ENCODE peak calls at places on chromosomes 13 and 19, in five cellular contexts. I is brain microvascular endothelial cell, M is heart left ventricle, A is left lung, R is body of pancreas. P is an unnamed sample.

GRCh38 chr13:113059891-113060290 is 45.7 kb upstream of the F7 start:
- DNase-seq in I (no peak), M (peak; percentile 17), A (no peak), R (no peak), P (peak; percentile 11)

GRCh38 chr19:57701625-57702024 is 7.4 kb downstream of the ZNF154 start:
- DNase-seq in I (no peak), M (no peak), A (no peak), R (no peak), P (no peak)

GRCh38 chr19:11345122-11345752 is 831 bp downstream of the TMEM205 start:
- DNase-seq in I (no peak), M (peak; percentile 33), A (no peak), R (peak; percentile 17), P (no peak)

GRCh38 chr19:12580180-12580694 is 29.0 kb upstream of the ZNF564 start:
- DNase-seq in I (peak; percentile 16), M (no peak), A (no peak), R (no peak), P (no peak)

GRCh38 chr13:98406475-98406874 is 170.4 kb downstream of the STK24 start:
- DNase-seq in I (no peak), M (no peak), A (peak; percentile 25), R (peak; percentile 45), P (no peak)

GRCh38 chr13:66657165-66657895 is 572.8 kb downstream of the PCDH9 start:
- DNase-seq in I (peak; percentile 99), M (peak; percentile 58), A (peak; percentile 39), R (peak; percentile 65), P (peak; percentile 66)

GRCh38 chr13:94249512-94249911 is 230.0 kb downstream of the DCT start:
- DNase-seq in I (peak; percentile 92), M (no peak), A (no peak), R (no peak), P (no peak)

GRCh38 chr19:4088975-4089374 is 22.3 kb upstream of the ZBTB7A start:
- DNase-seq in I (no peak), M (no peak), A (no peak), R (no peak), P (no peak)

GRCh38 chr19:32800757-32801156 is 68.8 kb downstream of the SLC7A9 start:
- DNase-seq in I (no peak), M (no peak), A (no peak), R (no peak), P (no peak)

GRCh38 chr19:2103308-2103707 is 6.6 kb downstream of the IZUMO4 start:
- DNase-seq in I (no peak), M (no peak), A (no peak), R (no peak), P (no peak)

GRCh38 chr13:84097148-84097547 is 214.9 kb upstream of the SLITRK1 start:
- DNase-seq in I (no peak), M (no peak), A (no peak), R (no peak), P (no peak)

GRCh38 chr13:102721800-102722231 is 27.0 kb upstream of the METTL21C start:
- DNase-seq in I (no peak), M (no peak), A (no peak), R (no peak), P (no peak)

GRCh38 chr19:2477141-2477710 is 1.3 kb downstream of the GADD45B start:
- DNase-seq in I (no peak), M (peak; percentile 68), A (peak; percentile 57), R (peak; percentile 61), P (peak; percentile 57)

GRCh38 chr13:50355797-50356196 is 340.6 kb downstream of the KCNRG start:
- DNase-seq in I (no peak), M (no peak), A (no peak), R (no peak), P (no peak)

GRCh38 chr19:17419154-17419490 is 725 bp upstream of the MVB12A start:
- DNase-seq in I (no peak), M (no peak), A (no peak), R (no peak), P (no peak)

GRCh38 chr13:28611021-28611420 is 47.9 kb upstream of the POMP start:
- DNase-seq in I (no peak), M (no peak), A (no peak), R (no peak), P (no peak)

GRCh38 chr19:49415102-49415809 is 8.0 kb downstream of the PTH2 start:
- DNase-seq in I (peak; percentile 21), M (no peak), A (no peak), R (no peak), P (no peak)

GRCh38 chr19:11587973-11588631 is 9.2 kb upstream of the ZNF627 start:
- DNase-seq in I (no peak), M (no peak), A (no peak), R (peak; percentile 41), P (no peak)

GRCh38 chr19:13164370-13165090 is 14.3 kb downstream of the IER2 start:
- DNase-seq in I (no peak), M (peak; percentile 88), A (peak; percentile 63), R (peak; percentile 52), P (peak; percentile 77)

DNA sequence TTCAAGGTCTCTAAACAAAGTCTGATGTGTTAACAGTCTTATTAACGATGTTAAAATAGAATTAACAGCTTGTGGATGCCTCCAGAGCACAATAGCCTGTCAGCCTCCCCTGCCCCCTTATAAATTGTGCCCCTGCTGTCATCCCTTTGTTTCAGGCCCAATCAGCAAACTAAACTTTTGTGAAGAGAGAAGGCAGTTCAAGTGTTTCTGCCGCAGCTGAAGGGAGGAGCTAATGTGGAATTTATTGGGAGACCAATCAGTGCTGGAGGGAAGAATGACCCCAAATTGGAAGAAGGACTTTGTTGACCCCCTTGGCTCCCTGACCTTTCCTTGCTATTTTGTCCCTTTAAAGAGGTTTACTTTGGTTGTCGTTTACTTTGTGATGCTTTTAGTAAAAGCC is 160.5 kb downstream of the TM9SF2 start:
- DNase-seq in I (no peak), M (no peak), A (no peak), R (no peak), P (no peak)
- H3K4me3 ChIP-seq in I (no peak overlapping the region), M (no peak overlapping the region), A (no peak overlapping the region), R (no peak overlapping the region), P (no peak overlapping the region)

GRCh38 chr13:20702945-20703784 is at the start of gene IL17D:
- DNase-seq in I (no peak), M (no peak), A (no peak), R (peak; percentile 36), P (no peak)

GRCh38 chr13:20702530-20702929 is 969 bp upstream of the IL17D start:
- DNase-seq in I (no peak), M (no peak), A (no peak), R (no peak), P (no peak)

GRCh38 chr13:20703785-20704458 is 423 bp downstream of the IL17D start:
- DNase-seq in I (peak; percentile 43), M (peak; percentile 81), A (peak; percentile 83), R (peak; percentile 93), P (peak; percentile 68)

GRCh38 chr13:20706661-20707060 is 3.2 kb downstream of the IL17D start:
- DNase-seq in I (no peak), M (no peak), A (no peak), R (no peak), P (no peak)

DNA sequence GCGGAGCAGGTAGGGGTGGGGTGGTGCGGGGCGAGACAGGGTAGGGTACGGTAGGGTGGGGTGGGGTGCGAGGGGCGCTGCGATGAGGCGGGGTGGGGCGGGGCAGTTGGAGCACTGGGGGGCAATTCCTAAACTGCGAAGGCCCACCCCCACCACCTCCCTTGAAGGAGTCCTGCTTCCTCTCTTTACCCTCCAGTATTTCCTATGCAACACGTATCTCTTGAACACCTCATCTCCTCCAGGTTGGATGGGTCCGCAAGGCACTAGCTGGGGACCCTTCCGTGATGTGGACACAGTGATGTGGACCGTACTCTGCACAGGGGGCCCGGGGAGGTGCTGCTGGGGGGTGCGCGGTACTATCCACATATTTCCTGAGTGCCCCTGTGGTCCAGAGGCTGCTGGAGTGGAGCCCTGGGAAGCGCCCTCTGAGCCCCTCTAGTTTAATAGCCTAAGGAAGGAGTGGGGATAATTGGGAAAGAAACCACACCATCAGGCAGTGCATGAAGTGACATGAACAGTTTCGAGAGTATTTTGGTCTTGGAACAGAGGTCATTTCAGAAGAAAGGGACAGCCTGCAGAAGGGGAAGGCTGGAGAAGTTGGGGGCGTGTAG is 1.1 kb downstream of the IL17D start:
- DNase-seq in I (no peak), M (no peak), A (no peak), R (no peak), P (no peak)
- TF ChIP-seq CTCF in I (no peak), M (no peak), A (no peak), R (no peak), P (no peak)

DNA sequence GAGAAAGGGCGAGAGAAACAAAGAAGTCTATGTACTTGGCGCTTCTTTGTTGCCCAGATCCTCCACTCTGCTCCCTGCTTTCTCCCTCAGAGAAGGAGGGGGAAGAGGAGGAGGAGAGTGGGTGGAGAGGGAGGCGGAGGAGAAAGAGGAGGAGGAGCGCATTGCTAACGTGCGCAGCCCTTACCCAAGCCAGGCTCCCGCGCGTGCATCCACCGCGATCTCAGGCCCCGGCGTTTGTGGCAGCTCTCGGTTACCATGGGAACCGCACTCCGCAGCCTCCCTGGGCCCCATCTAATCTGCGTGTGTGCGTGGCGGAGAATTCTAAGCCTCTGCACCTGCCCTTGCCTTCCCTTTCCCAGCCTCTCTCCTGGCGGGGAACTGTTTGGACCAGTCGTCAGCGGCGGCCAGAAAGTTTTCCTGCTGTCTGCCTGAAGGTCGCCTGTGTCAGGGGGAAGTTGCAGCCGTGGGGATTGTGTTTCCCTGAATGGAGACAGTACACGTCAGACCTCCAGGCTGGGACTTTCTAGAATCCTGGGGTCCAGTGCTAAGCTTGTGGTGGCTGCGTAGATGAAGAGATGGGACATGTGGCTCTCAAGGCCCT is at the start of gene ERICH6B:
- DNase-seq in I (peak; percentile 37), M (no peak), A (no peak), R (peak; percentile 15), P (peak; percentile 19)
- H3K4me3 ChIP-seq in I (peak within 1 kb of the TSS; percentile 27), M (peak within 1 kb of the TSS; percentile 2), A (no peak within 1 kb of the TSS), R (no peak within 1 kb of the TSS), P (peak within 1 kb of the TSS; percentile 50)

GRCh38 chr19:48121066-48121465 is 10.4 kb upstream of the PLA2G4C start:
- DNase-seq in I (no peak), M (no peak), A (no peak), R (no peak), P (no peak)

GRCh38 chr19:48122421-48122820 is 11.8 kb upstream of the PLA2G4C start:
- DNase-seq in I (no peak), M (no peak), A (no peak), R (no peak), P (no peak)

GRCh38 chr19:48121909-48122371 is 11.3 kb upstream of the PLA2G4C start:
- DNase-seq in I (no peak), M (no peak), A (no peak), R (no peak), P (no peak)

GRCh38 chr19:48127561-48127960 is 16.9 kb upstream of the PLA2G4C start:
- DNase-seq in I (no peak), M (no peak), A (no peak), R (no peak), P (no peak)

DNA sequence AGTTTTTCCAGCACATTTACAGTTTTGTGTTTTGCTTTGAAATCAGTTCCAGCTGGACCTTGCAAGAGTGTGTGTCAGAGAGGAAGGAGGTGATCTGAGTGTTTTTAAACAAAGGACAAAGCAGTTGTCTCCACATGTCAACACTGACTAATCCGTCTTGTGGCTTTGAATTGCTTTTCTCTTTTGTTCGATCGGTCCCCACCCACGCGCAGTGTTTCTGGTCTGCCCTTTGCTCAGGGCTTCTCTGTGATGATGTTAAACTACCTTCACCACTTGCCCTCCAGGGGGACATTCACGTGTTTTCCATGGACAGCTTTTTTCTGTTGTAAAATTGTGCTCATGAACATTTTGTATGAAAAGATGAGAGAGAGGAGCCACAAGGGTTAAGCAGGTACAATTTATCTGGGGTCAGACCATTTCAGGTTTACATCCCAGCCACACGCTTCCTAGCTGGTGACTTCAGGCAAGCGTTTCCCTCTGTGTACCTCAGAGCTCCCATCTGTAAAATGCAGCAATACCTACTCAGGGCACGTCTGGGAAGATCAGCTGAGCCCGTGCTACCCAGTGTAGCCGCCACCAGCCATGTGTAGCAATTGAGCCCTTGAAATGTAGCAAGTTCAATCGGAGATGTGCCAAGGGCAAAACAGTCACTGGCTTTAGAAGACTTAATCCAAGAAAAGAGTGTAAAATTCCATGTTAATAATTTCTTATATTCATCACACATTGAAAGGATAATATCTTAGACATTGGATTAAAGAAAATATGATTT is 13.5 kb upstream of the PLA2G4C start:
- DNase-seq in I (peak; percentile 67), M (no peak), A (no peak), R (no peak), P (no peak)
- TF ChIP-seq CTCF in I (peak; percentile 63), M (no peak), A (no peak), R (no peak), P (no peak)

P was measured in left ventricle myocardium inferior.